ENCODE peak calls at places on chromosome 22, in four cellular contexts. U is fibroblast of pulmonary artery, P is heart left ventricle, K is cardiac fibroblast. B is an unnamed sample.

GRCh38 chr22:49209452-49210195 is 618.0 kb downstream of the BRD1 start:
- DNase-seq in U (no peak), P (peak), K (no peak), B (no peak)

GRCh38 chr22:29117799-29118477 is 45.1 kb downstream of the KREMEN1 start:
- DNase-seq in U (peak), P (no peak), K (peak), B (peak)

GRCh38 chr22:33593818-33594217 is 326.5 kb downstream of the LARGE1 start:
- DNase-seq in U (no peak), P (no peak), K (no peak), B (no peak)

GRCh38 chr22:23007823-23008222 is 62.5 kb upstream of the GNAZ start:
- DNase-seq in U (no peak), P (no peak), K (no peak), B (no peak)

GRCh38 chr22:49052023-49052538 is 775.6 kb downstream of the BRD1 start:
- DNase-seq in U (no peak), P (no peak), K (no peak), B (peak)

GRCh38 chr22:21766933-21767462 is 31.4 kb upstream of the YPEL1 start:
- DNase-seq in U (no peak), P (no peak), K (no peak), B (no peak)

GRCh38 chr22:17974703-17975372 is 49.5 kb downstream of the MICAL3 start:
- DNase-seq in U (no peak), P (no peak), K (no peak), B (no peak)

GRCh38 chr22:24471570-24471969 is 23.6 kb upstream of the UPB1 start:
- DNase-seq in U (peak), P (peak), K (peak), B (peak)

GRCh38 chr22:20258584-20259335 is 9.4 kb downstream of the RTN4R start:
- DNase-seq in U (no peak), P (no peak), K (no peak), B (no peak)

GRCh38 chr22:41124086-41124485 is 31.7 kb downstream of the EP300 start:
- DNase-seq in U (no peak), P (no peak), K (no peak), B (no peak)

GRCh38 chr22:49632199-49633009 is 195.3 kb downstream of the BRD1 start:
- DNase-seq in U (peak), P (peak), K (peak), B (peak)

GRCh38 chr22:50047346-50047745 is 10.8 kb downstream of the TTLL8 start:
- DNase-seq in U (no peak), P (no peak), K (no peak), B (no peak)

GRCh38 chr22:28795932-28796856 is 4.2 kb downstream of the XBP1 start:
- DNase-seq in U (no peak), P (no peak), K (no peak), B (no peak)

GRCh38 chr22:48574776-48575566 is 1252.7 kb downstream of the BRD1 start:
- DNase-seq in U (peak), P (no peak), K (no peak), B (peak)

GRCh38 chr22:40648386-40648785 is 11.9 kb upstream of the MRTFA start:
- DNase-seq in U (no peak), P (no peak), K (no peak), B (no peak)

GRCh38 chr22:42697542-42698013 is 23.1 kb downstream of the A4GALT start:
- DNase-seq in U (peak), P (peak), K (peak), B (peak)

GRCh38 chr22:27982106-27982505 is 63.0 kb upstream of the PITPNB start:
- DNase-seq in U (no peak), P (no peak), K (no peak), B (no peak)

GRCh38 chr22:42646569-42647525 is 2.3 kb downstream of the CYB5R3 start:
- DNase-seq in U (peak), P (peak), K (peak), B (no peak)

GRCh38 chr22:41931701-41932269 is 5.2 kb upstream of the TNFRSF13C start:
- DNase-seq in U (no peak), P (no peak), K (no peak), B (no peak)

GRCh38 chr22:31754813-31755212 is 994 bp downstream of the DEPDC5 start:
- DNase-seq in U (no peak), P (no peak), K (peak), B (no peak)

GRCh38 chr22:42901790-42902508 is 44.9 kb upstream of the ARFGAP3 start:
- DNase-seq in U (no peak), P (peak), K (no peak), B (no peak)

GRCh38 chr22:28981818-28982499 is 79.7 kb downstream of the C22orf31 start:
- DNase-seq in U (no peak), P (no peak), K (no peak), B (no peak)

GRCh38 chr22:19654338-19654922 is 59.9 kb upstream of the SEPTIN5 start:
- DNase-seq in U (no peak), P (no peak), K (no peak), B (no peak)

GRCh38 chr22:42401562-42402334 is 30.5 kb downstream of the NFAM1 start:
- DNase-seq in U (no peak), P (no peak), K (no peak), B (no peak)

GRCh38 chr22:20843501-20843900 is 15.1 kb downstream of the PI4KA start:
- DNase-seq in U (no peak), P (no peak), K (no peak), B (no peak)

GRCh38 chr22:20173246-20173645 is 22.4 kb upstream of the CCDC188 start:
- DNase-seq in U (no peak), P (no peak), K (no peak), B (no peak)

GRCh38 chr22:49240016-49240380 is 587.7 kb downstream of the BRD1 start:
- DNase-seq in U (no peak), P (no peak), K (no peak), B (no peak)

GRCh38 chr22:19724927-19725661 is 1.8 kb downstream of the GP1BB start:
- DNase-seq in U (no peak), P (no peak), K (no peak), B (no peak)

GRCh38 chr22:48492371-48493320 is 1335.0 kb downstream of the BRD1 start:
- DNase-seq in U (peak), P (peak), K (peak), B (peak)

GRCh38 chr22:24681236-24681635 is 78.2 kb downstream of the GGT1 start:
- DNase-seq in U (peak), P (no peak), K (peak), B (peak)

GRCh38 chr22:47163481-47163875 is 401.0 kb downstream of the TBC1D22A start:
- DNase-seq in U (no peak), P (peak), K (no peak), B (no peak)

GRCh38 chr22:32473388-32473952 is 1.1 kb upstream of the FBXO7 start:
- DNase-seq in U (peak), P (peak), K (peak), B (peak)

GRCh38 chr22:32603651-32604540 is 129.3 kb downstream of the FBXO7 start:
- DNase-seq in U (no peak), P (peak), K (no peak), B (no peak)

GRCh38 chr22:27714076-27714475 is 87.5 kb downstream of the MN1 start:
- DNase-seq in U (no peak), P (no peak), K (no peak), B (no peak)

GRCh38 chr22:26671317-26672059 is 14.1 kb downstream of the MIAT start:
- DNase-seq in U (no peak), P (peak), K (no peak), B (no peak)

GRCh38 chr22:48405741-48406140 is 1421.9 kb downstream of the BRD1 start:
- DNase-seq in U (no peak), P (no peak), K (no peak), B (no peak)

GRCh38 chr22:19002684-19003038 is 66.6 kb upstream of the PRODH start:
- DNase-seq in U (no peak), P (no peak), K (no peak), B (no peak)

GRCh38 chr22:33565580-33565995 is 354.7 kb downstream of the LARGE1 start:
- DNase-seq in U (no peak), P (no peak), K (no peak), B (no peak)

GRCh38 chr22:22422629-22423112 is 85.9 kb downstream of the ZNF280B start:
- DNase-seq in U (peak), P (peak), K (peak), B (peak)

GRCh38 chr22:38704568-38705234 is 1.0 kb upstream of the GTPBP1 start:
- DNase-seq in U (peak), P (no peak), K (no peak), B (no peak)
- H3K4me3 ChIP-seq in U (peak), P (peak), K (peak), B (peak)

GRCh38 chr22:38841635-38842034 is 2.2 kb downstream of the NPTXR start:
- DNase-seq in U (no peak), P (no peak), K (no peak), B (no peak)

GRCh38 chr22:38842512-38843200 is 1.2 kb downstream of the NPTXR start:
- DNase-seq in U (no peak), P (no peak), K (no peak), B (no peak)

GRCh38 chr22:38844661-38845367 is 986 bp upstream of the NPTXR start:
- DNase-seq in U (no peak), P (no peak), K (peak), B (no peak)

GRCh38 chr22:38843716-38844660 is at the start of gene NPTXR:
- DNase-seq in U (peak), P (peak), K (peak), B (no peak)

GRCh38 chr22:38843201-38843715 is 570 bp downstream of the NPTXR start:
- DNase-seq in U (peak), P (peak), K (peak), B (peak)
- TF ChIP-seq CTCF in U (peak), P (peak), K (no peak), B (peak)

GRCh38 chr22:44325718-44326548 is 13.2 kb upstream of the SHISAL1 start:
- DNase-seq in U (peak), P (no peak), K (peak), B (peak)
- H3K4me3 ChIP-seq in U (peak), P (peak), K (peak), B (peak)

GRCh38 chr22:39519681-39520053 is 695 bp upstream of the ATF4 start:
- DNase-seq in U (no peak), P (peak), K (peak), B (no peak)
- TF ChIP-seq CTCF in U (peak), P (peak), K (peak), B (peak)

GRCh38 chr22:30321461-30321860 is 5.3 kb downstream of the TBC1D10A start:
- DNase-seq in U (no peak), P (no peak), K (no peak), B (no peak)

GRCh38 chr22:30325065-30325720 is 1.5 kb downstream of the TBC1D10A start:
- DNase-seq in U (peak), P (no peak), K (peak), B (peak)

GRCh38 chr22:30325724-30326703 is 727 bp downstream of the TBC1D10A start:
- DNase-seq in U (no peak), P (peak), K (peak), B (no peak)

GRCh38 chr22:30326704-30327362 is at the start of gene TBC1D10A:
- DNase-seq in U (peak), P (peak), K (peak), B (peak)

DNA sequence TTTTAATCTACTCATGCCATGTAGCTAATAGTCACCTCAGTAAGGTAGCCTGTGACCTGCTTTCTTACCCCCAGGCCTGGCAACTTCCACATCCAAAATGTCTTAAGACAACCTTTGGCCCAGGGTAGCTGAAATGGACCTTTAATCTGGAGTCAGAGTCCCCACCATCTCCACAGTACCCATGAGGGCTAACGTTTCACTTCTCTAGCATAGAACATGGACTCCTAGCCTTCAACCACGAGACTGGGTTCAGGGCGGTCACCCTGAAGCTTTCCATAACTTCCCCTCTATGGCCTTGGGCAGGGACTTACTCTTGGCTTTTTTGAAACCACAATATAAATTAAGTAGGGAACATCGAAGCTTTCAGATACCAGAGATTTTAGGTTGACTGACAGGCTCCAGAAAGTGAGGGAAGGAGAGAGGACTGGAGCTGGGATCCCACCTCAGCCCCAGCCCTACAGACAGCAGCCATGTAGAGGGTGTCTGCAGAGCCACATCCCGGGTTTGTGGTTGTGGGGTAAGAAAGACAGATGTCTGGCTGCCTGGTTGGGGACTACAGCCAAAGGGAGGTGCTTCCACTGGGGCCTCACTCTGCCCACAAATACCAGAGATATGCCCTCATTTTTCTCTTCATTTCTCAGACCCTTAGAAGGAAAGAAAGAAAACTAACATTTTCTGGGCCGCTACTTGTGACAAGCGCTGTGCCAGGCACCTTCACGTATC is 2.6 kb downstream of the TBC1D10A start:
- DNase-seq in U (no peak), P (no peak), K (peak), B (no peak)
- H3K4me3 ChIP-seq in U (peak), P (peak), K (no peak), B (peak)

DNA sequence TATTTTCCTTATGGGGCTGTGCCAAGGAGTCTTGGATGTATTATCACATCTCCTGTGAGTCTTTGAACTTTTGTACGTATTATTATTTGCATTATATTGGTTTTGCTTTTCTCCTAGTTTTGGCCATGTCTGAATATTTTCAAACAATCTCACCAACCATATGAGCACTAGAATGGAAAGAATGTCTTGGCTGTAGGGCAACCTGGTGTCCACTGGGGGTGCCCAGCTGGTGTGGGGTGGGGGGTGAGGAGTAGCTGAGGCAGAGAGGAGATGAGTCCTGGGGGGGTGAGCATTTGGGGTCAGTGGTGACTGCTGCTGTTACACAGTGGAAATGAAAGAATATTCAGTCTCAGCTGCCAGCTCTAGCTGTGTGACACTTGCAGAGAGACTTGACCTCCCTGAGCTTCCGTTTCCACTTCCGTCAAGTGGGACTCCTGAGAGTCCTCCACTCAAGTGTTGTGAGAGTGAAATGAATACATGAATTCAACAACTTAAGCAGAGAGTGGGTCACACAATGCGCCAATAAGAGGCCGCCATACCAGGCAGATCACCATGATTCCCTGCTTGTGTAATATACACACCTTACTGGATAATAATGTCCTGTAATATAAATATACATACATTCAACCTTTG is 12.7 kb upstream of the PVALB start:
- DNase-seq in U (no peak), P (no peak), K (no peak), B (no peak)
- TF ChIP-seq CTCF in U (no peak), P (no peak), K (no peak), B (peak)

GRCh38 chr22:46056169-46057041 is 79.4 kb upstream of the WNT7B start:
- DNase-seq in U (no peak), P (peak), K (no peak), B (no peak)

GRCh38 chr22:46055176-46055850 is 78.4 kb upstream of the WNT7B start:
- DNase-seq in U (no peak), P (peak), K (no peak), B (no peak)

GRCh38 chr22:46054878-46055158 is 77.9 kb upstream of the WNT7B start:
- DNase-seq in U (no peak), P (no peak), K (no peak), B (no peak)

GRCh38 chr22:46057206-46057605 is 80.2 kb upstream of the WNT7B start:
- DNase-seq in U (no peak), P (peak), K (no peak), B (no peak)

DNA sequence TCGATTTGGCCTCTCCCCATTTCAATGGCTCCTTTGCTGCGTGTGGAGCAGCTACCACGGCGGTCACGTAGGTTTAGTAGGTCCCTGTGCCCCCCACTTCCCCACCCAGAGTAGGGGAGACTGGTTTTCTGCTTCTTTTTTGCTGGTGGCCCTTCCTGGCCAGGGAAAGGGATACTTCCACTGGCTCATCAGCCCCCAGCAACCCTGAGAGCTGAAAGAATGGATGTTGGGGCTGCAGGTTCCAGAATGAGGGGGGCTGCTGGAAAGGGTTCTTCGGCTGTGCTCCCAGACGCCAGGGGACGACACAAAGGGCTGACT is 78.8 kb upstream of the WNT7B start:
- DNase-seq in U (no peak), P (no peak), K (no peak), B (no peak)
- H3K4me3 ChIP-seq in U (no peak), P (peak), K (peak), B (no peak)

B was measured in choroid plexus epithelial cell.